ENCODE peak calls at places on chromosomes 6 and 20, in five cellular contexts. D, Y, P, K and J are unnamed samples.

GRCh38 chr6:159074120-159074684 is 29.4 kb upstream of the TAGAP start:
- DNase-seq in K (no peak), P (peak), D (peak), Y (peak), J (peak)

GRCh38 chr6:25710287-25710686 is 44.3 kb upstream of the SLC17A4 start:
- DNase-seq in D (no peak), K (no peak), Y (no peak), P (no peak), J (no peak)

GRCh38 chr20:57437267-57437666 is 46.1 kb downstream of the RBM38 start:
- DNase-seq in P (no peak), D (no peak), K (no peak), Y (no peak), J (no peak)

GRCh38 chr6:169891846-169892245 is 140.4 kb downstream of the ERMARD start:
- DNase-seq in D (no peak), Y (no peak), K (no peak), P (no peak), J (no peak)

GRCh38 chr6:143696327-143697000 is 18.7 kb downstream of the PHACTR2 start:
- DNase-seq in Y (peak), K (no peak), D (no peak), P (peak), J (no peak)

GRCh38 chr6:143079325-143079640 is 18.6 kb downstream of the AIG1 start:
- DNase-seq in K (no peak), D (no peak), Y (no peak), P (no peak), J (no peak)

GRCh38 chr20:35561671-35562070 is 19.8 kb downstream of the ERGIC3 start:
- DNase-seq in Y (no peak), D (peak), P (no peak), K (no peak), J (no peak)

GRCh38 chr6:79627422-79627821 is 3.7 kb upstream of the SH3BGRL2 start:
- DNase-seq in Y (no peak), D (no peak), P (no peak), K (no peak), J (no peak)

GRCh38 chr6:99822741-99823512 is 171.1 kb downstream of the MCHR2 start:
- DNase-seq in P (peak), Y (peak), K (no peak), D (no peak), J (peak)

GRCh38 chr6:100988391-100988999 is 107.4 kb upstream of the ASCC3 start:
- DNase-seq in D (no peak), P (no peak), K (no peak), Y (no peak), J (no peak)

GRCh38 chr6:12356983-12357972 is 67.1 kb downstream of the EDN1 start:
- DNase-seq in P (no peak), D (no peak), K (no peak), Y (no peak), J (no peak)

GRCh38 chr20:25022680-25023079 is 30.1 kb upstream of the APMAP start:
- DNase-seq in P (no peak), K (no peak), D (no peak), Y (no peak), J (no peak)

GRCh38 chr20:3161316-3162079 is 1.8 kb upstream of the FASTKD5 start:
- DNase-seq in K (no peak), Y (no peak), P (no peak), D (no peak), J (no peak)

GRCh38 chr6:9496837-9497236 is 918.0 kb downstream of the TFAP2A start:
- DNase-seq in K (no peak), D (no peak), P (no peak), Y (no peak), J (no peak)

GRCh38 chr6:166934174-166934573 is 22.2 kb downstream of the RNASET2 start:
- DNase-seq in K (no peak), P (no peak), Y (no peak), D (no peak), J (no peak)

GRCh38 chr6:151321438-151321837 is 69.9 kb downstream of the ZBTB2 start:
- DNase-seq in D (no peak), Y (no peak), P (no peak), K (no peak), J (no peak)

GRCh38 chr6:82843291-82843885 is 222.3 kb downstream of the UBE3D start:
- DNase-seq in D (no peak), P (peak), K (no peak), Y (no peak), J (no peak)

GRCh38 chr6:52663120-52663934 is 7.6 kb upstream of the TMEM14A start:
- DNase-seq in K (no peak), Y (peak), P (peak), D (no peak), J (peak)

GRCh38 chr6:15312500-15312899 is 66.6 kb downstream of the JARID2 start:
- DNase-seq in P (peak), D (no peak), K (no peak), Y (peak), J (no peak)
- H2AK5ac ChIP-seq in P (no peak), D (no peak), K (no peak), Y (no peak), J (no peak)

GRCh38 chr6:34340906-34341480 is 51.5 kb downstream of the NUDT3 start:
- DNase-seq in D (no peak), Y (no peak), K (no peak), P (no peak), J (no peak)

GRCh38 chr6:34340394-34340793 is 52.1 kb downstream of the NUDT3 start:
- DNase-seq in Y (no peak), P (no peak), K (no peak), D (no peak), J (no peak)

GRCh38 chr6:34339432-34339831 is 53.0 kb downstream of the NUDT3 start:
- DNase-seq in P (no peak), K (no peak), D (no peak), Y (peak), J (no peak)

GRCh38 chr6:34338811-34339210 is 53.7 kb downstream of the NUDT3 start:
- DNase-seq in K (no peak), D (no peak), Y (no peak), P (no peak), J (no peak)

DNA sequence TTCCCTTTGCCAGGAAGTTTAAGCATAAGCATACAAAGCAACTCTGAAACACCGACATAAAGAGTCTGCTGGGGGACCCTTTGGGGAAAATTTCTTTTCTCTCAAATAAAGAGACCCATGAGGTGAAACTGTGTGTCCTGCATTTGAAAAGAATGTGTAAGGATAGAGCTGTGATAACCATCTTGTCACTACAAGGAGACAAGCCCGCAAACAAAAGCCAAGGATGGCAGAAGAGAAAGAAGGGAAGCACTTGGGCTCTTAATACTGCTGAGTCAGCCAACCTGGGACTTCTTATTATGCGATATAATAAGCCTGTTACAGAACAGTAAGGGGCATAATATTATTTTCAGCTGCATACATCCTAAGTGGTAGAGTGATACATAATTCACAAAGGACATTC is 52.5 kb downstream of the NUDT3 start:
- DNase-seq in Y (no peak), K (no peak), P (no peak), D (no peak), J (no peak)
- H3K14ac ChIP-seq in Y (no peak), K (no peak), P (no peak), D (no peak), J (no peak)

GRCh38 chr20:50017160-50017559 is 34.4 kb downstream of the SNAI1 start:
- DNase-seq in Y (no peak), D (no peak), P (no peak), K (no peak), J (no peak)

GRCh38 chr20:50017576-50018248 is 34.9 kb downstream of the SNAI1 start:
- DNase-seq in Y (no peak), K (no peak), P (no peak), D (no peak), J (no peak)

GRCh38 chr20:50022676-50023075 is 39.9 kb downstream of the SNAI1 start:
- DNase-seq in D (no peak), P (no peak), K (no peak), Y (no peak), J (no peak)

GRCh38 chr20:50020283-50020682 is 37.5 kb downstream of the SNAI1 start:
- DNase-seq in K (no peak), Y (peak), P (peak), D (no peak), J (no peak)

DNA sequence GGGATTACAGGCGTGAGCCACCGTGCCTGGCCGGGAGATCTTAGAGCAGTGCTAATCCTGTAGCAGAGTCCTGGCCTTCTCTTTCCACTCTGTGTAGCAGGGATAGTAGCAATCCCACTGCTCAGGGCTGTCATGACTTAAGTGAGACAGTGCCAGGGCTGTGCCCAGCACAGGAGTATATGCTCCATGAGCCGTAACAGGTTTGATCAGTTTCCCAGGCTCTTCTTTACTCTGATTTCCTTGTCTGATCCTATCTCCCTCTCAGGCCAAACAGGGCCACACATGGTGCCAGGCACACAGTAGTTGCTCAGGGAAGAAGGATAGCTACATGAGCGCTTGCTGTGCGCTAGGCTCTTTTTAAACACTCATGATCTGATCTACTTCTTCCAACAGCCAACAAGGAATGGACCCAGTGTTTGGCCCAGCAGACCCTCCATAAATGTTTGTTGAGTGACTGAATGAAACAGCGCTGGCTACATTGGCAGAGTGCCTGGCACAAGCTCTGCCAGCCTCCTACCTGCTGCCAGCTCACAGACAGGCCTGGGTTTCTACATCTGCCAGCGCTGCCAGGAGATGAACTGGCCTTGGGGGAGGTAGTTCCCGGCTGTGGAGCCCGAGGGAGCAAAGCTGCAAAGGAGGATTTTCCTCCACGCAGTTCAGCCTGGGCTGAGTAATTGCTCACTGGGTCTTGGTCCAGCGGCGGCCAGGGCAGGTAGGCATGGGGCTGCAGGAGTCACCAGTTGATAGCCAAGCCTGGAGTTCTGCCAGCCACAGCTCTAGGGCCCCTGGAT is 36.9 kb downstream of the SNAI1 start:
- DNase-seq in P (no peak), Y (no peak), K (no peak), D (no peak), J (no peak)
- H2AK5ac ChIP-seq in P (peak), Y (no peak), K (no peak), D (no peak), J (no peak)

GRCh38 chr6:116175344-116175743 is 49.4 kb upstream of the COL10A1 start:
- DNase-seq in D (no peak), K (no peak), Y (no peak), P (no peak), J (no peak)

GRCh38 chr6:116173928-116174327 is 48.0 kb upstream of the COL10A1 start:
- DNase-seq in Y (no peak), K (no peak), D (no peak), P (no peak), J (no peak)

GRCh38 chr6:116180375-116180774 is 54.4 kb upstream of the COL10A1 start:
- DNase-seq in D (no peak), Y (no peak), P (no peak), K (no peak), J (no peak)

GRCh38 chr6:116176596-116176995 is 50.7 kb upstream of the COL10A1 start:
- DNase-seq in K (no peak), P (no peak), D (no peak), Y (no peak), J (no peak)
- H3K14ac ChIP-seq in K (no peak), P (no peak), D (no peak), Y (no peak), J (no peak)

DNA sequence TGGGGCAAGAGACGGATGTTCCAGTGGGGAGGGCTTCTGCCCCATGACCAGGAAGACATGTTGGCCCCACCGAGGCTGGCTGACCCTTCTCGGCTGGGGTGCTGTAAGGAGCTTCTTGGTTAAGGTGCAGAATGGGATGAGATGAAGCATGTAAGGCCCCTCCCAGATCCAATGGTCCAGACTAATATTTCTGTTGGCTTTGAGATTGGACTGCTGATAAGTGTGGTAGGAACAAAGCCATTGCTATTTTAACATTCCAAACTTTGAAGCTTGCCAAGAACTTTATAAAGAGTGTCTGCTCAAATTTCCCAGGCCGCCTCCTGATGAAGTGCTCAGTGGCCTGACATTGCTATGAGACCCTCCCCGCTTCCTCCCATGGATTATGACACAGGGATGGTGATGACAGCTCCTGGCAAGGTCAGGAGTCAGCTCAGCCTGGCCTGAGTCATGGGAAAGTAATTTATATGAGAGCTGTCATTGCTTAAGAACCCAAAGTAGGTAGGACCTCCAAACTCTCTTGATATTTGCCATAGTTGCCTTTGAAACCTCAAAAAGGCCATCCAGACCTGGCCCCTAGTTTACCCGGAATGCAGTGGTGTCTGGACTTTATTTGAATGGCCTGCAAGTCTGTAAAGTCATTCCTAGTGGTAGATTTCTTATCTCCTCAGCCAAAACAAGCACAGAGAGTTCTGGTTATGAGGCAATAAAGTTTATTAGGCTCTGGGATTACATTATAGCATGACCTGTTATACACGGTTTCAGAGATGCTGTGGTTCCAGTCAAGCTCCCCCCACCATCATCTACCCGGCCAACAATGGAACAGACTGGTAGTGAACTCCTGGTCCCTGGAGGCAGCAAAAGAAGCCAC is 55.2 kb downstream of the TGM2 start:
- DNase-seq in D (no peak), P (peak), K (no peak), Y (peak), J (no peak)
- H2AK5ac ChIP-seq in D (no peak), P (peak), K (no peak), Y (no peak), J (no peak)

GRCh38 chr6:3341467-3341866 is 82.7 kb downstream of the PSMG4 start:
- DNase-seq in K (no peak), D (peak), P (peak), Y (peak), J (no peak)

GRCh38 chr6:3343089-3343901 is 84.5 kb downstream of the PSMG4 start:
- DNase-seq in D (no peak), P (no peak), K (no peak), Y (peak), J (no peak)

GRCh38 chr6:3340358-3340798 is 81.6 kb downstream of the PSMG4 start:
- DNase-seq in P (no peak), K (no peak), Y (no peak), D (no peak), J (no peak)

GRCh38 chr6:3337521-3338350 is 79.0 kb downstream of the PSMG4 start:
- DNase-seq in K (no peak), Y (peak), P (peak), D (no peak), J (no peak)

DNA sequence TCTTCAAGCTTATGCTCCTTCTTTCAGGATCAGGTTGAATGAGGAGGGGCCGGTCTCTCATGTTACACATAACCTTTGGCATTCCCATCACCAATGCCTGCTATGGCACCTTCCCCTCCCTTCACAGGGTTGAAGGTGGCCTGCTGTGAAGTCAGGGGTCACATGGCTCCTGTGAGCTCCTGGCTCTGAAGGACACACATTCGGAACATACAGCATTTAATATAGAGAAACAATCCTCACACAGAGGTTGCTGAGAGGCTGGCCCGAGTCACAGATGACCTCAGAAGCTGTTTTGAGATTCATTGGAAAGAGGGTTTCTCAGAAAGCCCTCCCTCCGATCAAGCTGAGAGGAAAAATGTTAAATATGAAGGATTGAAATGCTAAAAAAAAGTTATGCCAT is 82.1 kb downstream of the PSMG4 start:
- DNase-seq in K (no peak), D (no peak), Y (no peak), P (peak), J (no peak)
- H3K14ac ChIP-seq in K (no peak), D (no peak), Y (no peak), P (no peak), J (no peak)

DNA sequence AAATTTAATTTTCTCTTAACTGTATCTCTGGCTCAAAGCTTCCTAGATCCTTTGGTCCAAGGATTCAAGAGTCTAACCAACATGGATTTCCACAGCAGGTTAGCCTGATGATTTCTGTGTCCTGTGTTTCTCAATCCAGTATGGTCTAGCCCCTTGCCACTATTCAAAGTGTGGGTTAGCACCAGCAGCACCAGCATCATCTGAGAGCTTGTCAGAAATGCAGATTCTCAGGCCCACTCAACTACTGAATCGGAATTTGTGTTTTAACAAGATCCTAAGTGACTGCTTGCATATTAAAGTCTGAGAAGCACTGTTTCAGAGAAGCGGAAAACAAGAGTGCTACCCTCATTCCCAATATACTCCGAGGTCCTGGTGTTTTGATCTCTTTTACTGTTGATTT is 133.8 kb upstream of the PRDM1 start:
- DNase-seq in P (no peak), D (no peak), K (no peak), Y (no peak), J (no peak)
- H2AK5ac ChIP-seq in P (no peak), D (no peak), K (no peak), Y (no peak), J (no peak)